ENCODE peak calls at places on chromosomes 2 and 18, in four cellular contexts. Q is memory B cell, L is RKO, R is ACHN. H is an unnamed sample.

GRCh38 chr2:71697106-71698010 is 244.0 kb downstream of the DYSF start:
- DNase-seq in L (no peak), Q (no peak), R (no peak), H (no peak)

GRCh38 chr2:133063792-133064191 is 393.8 kb upstream of the LYPD1 start:
- DNase-seq in Q (no peak), R (peak), L (peak), H (no peak)

GRCh38 chr2:69119541-69119940 is 106.6 kb downstream of the ANTXR1 start:
- DNase-seq in R (no peak), Q (no peak), L (no peak), H (no peak)

GRCh38 chr2:56199492-56199891 is 15.7 kb downstream of the CCDC85A start:
- DNase-seq in L (no peak), Q (no peak), R (no peak), H (no peak)

GRCh38 chr2:141555876-141556470 is 574.8 kb downstream of the LRP1B start:
- DNase-seq in L (no peak), R (no peak), Q (no peak), H (no peak)

GRCh38 chr2:99485824-99486223 is 4.0 kb downstream of the REV1 start:
- DNase-seq in R (no peak), L (no peak), Q (no peak), H (no peak)

GRCh38 chr2:24315669-24316068 is 44.7 kb downstream of the ITSN2 start:
- DNase-seq in R (no peak), L (no peak), Q (no peak), H (no peak)

GRCh38 chr2:206856474-206856873 is 82.8 kb upstream of the CPO start:
- DNase-seq in L (no peak), Q (no peak), R (no peak), H (no peak)

GRCh38 chr2:119753930-119754321 is 5.8 kb upstream of the PTPN4 start:
- DNase-seq in R (no peak), L (no peak), Q (no peak), H (no peak)

GRCh38 chr18:31162419-31162793 is 250 bp downstream of the DSC1 start:
- DNase-seq in R (no peak), Q (no peak), L (no peak), H (no peak)

GRCh38 chr2:67018318-67018717 is 378.8 kb upstream of the ETAA1 start:
- DNase-seq in L (no peak), R (no peak), Q (no peak), H (no peak)

GRCh38 chr18:79899609-79900435 is 51.6 kb downstream of the SLC66A2 start:
- DNase-seq in Q (no peak), L (no peak), R (no peak), H (no peak)

GRCh38 chr2:216327447-216327846 is 44.8 kb downstream of the MARCHF4 start:
- DNase-seq in L (no peak), Q (no peak), R (no peak), H (no peak)

GRCh38 chr18:59197636-59198035 is 22.3 kb upstream of the GRP start:
- DNase-seq in L (no peak), Q (no peak), R (no peak), H (no peak)

GRCh38 chr2:104845552-104845931 is 8.4 kb upstream of the POU3F3 start:
- DNase-seq in L (no peak), R (peak), Q (no peak), H (no peak)

GRCh38 chr2:51706220-51706619 is 674.3 kb upstream of the NRXN1 start:
- DNase-seq in L (no peak), Q (no peak), R (no peak), H (no peak)

GRCh38 chr2:43276962-43277383 is 50.6 kb upstream of the ZFP36L2 start:
- DNase-seq in L (no peak), R (peak), Q (no peak), H (no peak)

GRCh38 chr2:11577101-11577883 is 43.4 kb downstream of the GREB1 start:
- DNase-seq in L (no peak), Q (no peak), R (no peak), H (no peak)

GRCh38 chr18:78421392-78421791 is 558.2 kb upstream of the SALL3 start:
- DNase-seq in R (no peak), L (no peak), Q (no peak), H (no peak)

GRCh38 chr18:32896781-32897547 is 124.1 kb upstream of the KLHL14 start:
- DNase-seq in L (no peak), R (no peak), Q (no peak), H (no peak)

GRCh38 chr2:146807568-146808168 is 1037.2 kb upstream of the ACVR2A start:
- DNase-seq in Q (no peak), R (no peak), L (no peak), H (no peak)

GRCh38 chr2:235903803-235904637 is 264.2 kb downstream of the GBX2 start:
- DNase-seq in Q (no peak), L (no peak), R (no peak), H (no peak)

GRCh38 chr2:204325468-204325867 is 219.8 kb upstream of the PARD3B start:
- DNase-seq in L (peak), R (peak), Q (peak), H (no peak)

GRCh38 chr2:100018794-100019193 is 123.6 kb downstream of the AFF3 start:
- DNase-seq in R (peak), L (no peak), Q (no peak), H (no peak)

GRCh38 chr18:67510831-67511230 is 5.7 kb downstream of the DSEL start:
- DNase-seq in Q (no peak), L (no peak), R (no peak), H (no peak)

GRCh38 chr2:70523996-70524965 is 29.3 kb downstream of the TGFA start:
- DNase-seq in R (peak), Q (no peak), L (no peak), H (no peak)

GRCh38 chr2:135617501-135618015 is 86.3 kb downstream of the R3HDM1 start:
- DNase-seq in R (no peak), L (no peak), Q (no peak), H (no peak)

GRCh38 chr2:85062565-85062964 is 70.6 kb upstream of the TCF7L1 start:
- DNase-seq in Q (no peak), R (no peak), L (no peak), H (no peak)

GRCh38 chr2:238097988-238098853 is 1.9 kb upstream of the ESPNL start:
- DNase-seq in Q (peak), R (peak), L (peak), H (no peak)

GRCh38 chr2:171149539-171149938 is 11.2 kb downstream of the TLK1 start:
- DNase-seq in Q (no peak), R (no peak), L (no peak), H (no peak)

GRCh38 chr2:102664439-102665042 is 45.2 kb downstream of the SLC9A2 start:
- DNase-seq in L (peak), Q (no peak), R (no peak), H (no peak)

GRCh38 chr2:98514879-98515570 is 70.4 kb downstream of the INPP4A start:
- DNase-seq in R (peak), L (no peak), Q (no peak), H (no peak)

GRCh38 chr18:62418258-62418657 is 93.1 kb downstream of the TNFRSF11A start:
- DNase-seq in Q (no peak), L (no peak), R (no peak), H (no peak)

GRCh38 chr18:7641813-7642212 is 74.7 kb downstream of the PTPRM start:
- DNase-seq in R (no peak), Q (no peak), L (no peak), H (no peak)

H was measured in T-helper 17 cell.